ENCODE peak calls at places on chromosomes 6 and 20, in nine cellular contexts. One of them, this sample, is unnamed.

GRCh38 chr6:145400508-145400907 is 334.8 kb downstream of the EPM2A start:
- DNase-seq in HepG2: no peak
- DNase-seq in prostate gland: no peak
- DNase-seq in adrenal gland: no peak
- DNase-seq in gastrocnemius medialis: no peak
- DNase-seq in erythroblast: no peak
- DNase-seq in tibial nerve: no peak
- DNase-seq in breast epithelium: no peak
- DNase-seq in A549: no peak
- DNase-seq in this sample: no peak

GRCh38 chr6:83183082-83183828 is 9.8 kb downstream of the PGM3 start:
- DNase-seq in HepG2: no peak
- DNase-seq in prostate gland: no peak
- DNase-seq in adrenal gland: peak
- DNase-seq in gastrocnemius medialis: no peak
- DNase-seq in erythroblast: no peak
- DNase-seq in tibial nerve: no peak
- DNase-seq in breast epithelium: no peak
- DNase-seq in A549: peak
- DNase-seq in this sample: no peak

GRCh38 chr20:63544958-63545516 is 2.5 kb downstream of the SRMS start:
- DNase-seq in HepG2: no peak
- DNase-seq in prostate gland: no peak
- DNase-seq in adrenal gland: no peak
- DNase-seq in gastrocnemius medialis: no peak
- DNase-seq in erythroblast: no peak
- DNase-seq in tibial nerve: no peak
- DNase-seq in breast epithelium: no peak
- DNase-seq in A549: peak
- DNase-seq in this sample: no peak

GRCh38 chr20:56363491-56363890 is 4.7 kb downstream of the FAM210B start:
- DNase-seq in HepG2: no peak
- DNase-seq in prostate gland: no peak
- DNase-seq in adrenal gland: no peak
- DNase-seq in gastrocnemius medialis: no peak
- DNase-seq in erythroblast: peak
- DNase-seq in tibial nerve: no peak
- DNase-seq in breast epithelium: no peak
- DNase-seq in A549: no peak
- DNase-seq in this sample: no peak

GRCh38 chr6:25028346-25028745 is 92.6 kb upstream of the RIPOR2 start:
- DNase-seq in HepG2: no peak
- DNase-seq in prostate gland: no peak
- DNase-seq in adrenal gland: no peak
- DNase-seq in gastrocnemius medialis: no peak
- DNase-seq in erythroblast: no peak
- DNase-seq in tibial nerve: no peak
- DNase-seq in breast epithelium: no peak
- DNase-seq in A549: no peak
- DNase-seq in this sample: no peak

GRCh38 chr6:42727084-42727601 is 4.7 kb upstream of the PRPH2 start:
- DNase-seq in HepG2: no peak
- DNase-seq in prostate gland: no peak
- DNase-seq in adrenal gland: no peak
- DNase-seq in gastrocnemius medialis: peak
- DNase-seq in erythroblast: peak
- DNase-seq in tibial nerve: peak
- DNase-seq in breast epithelium: no peak
- DNase-seq in A549: no peak
- DNase-seq in this sample: no peak

GRCh38 chr6:18154507-18155272 is at the start of gene TPMT:
- DNase-seq in HepG2: no peak
- DNase-seq in prostate gland: peak
- DNase-seq in adrenal gland: peak
- DNase-seq in gastrocnemius medialis: peak
- DNase-seq in erythroblast: peak
- DNase-seq in tibial nerve: no peak
- DNase-seq in breast epithelium: peak
- DNase-seq in A549: no peak
- DNase-seq in this sample: peak

GRCh38 chr20:36368869-36369268 is 62.7 kb downstream of the DLGAP4 start:
- DNase-seq in HepG2: no peak
- DNase-seq in prostate gland: no peak
- DNase-seq in adrenal gland: no peak
- DNase-seq in gastrocnemius medialis: no peak
- DNase-seq in erythroblast: no peak
- DNase-seq in tibial nerve: no peak
- DNase-seq in breast epithelium: no peak
- DNase-seq in A549: no peak
- DNase-seq in this sample: no peak

GRCh38 chr6:28401172-28401571 is 1.6 kb upstream of the ZSCAN12 start:
- DNase-seq in HepG2: no peak
- DNase-seq in prostate gland: no peak
- DNase-seq in adrenal gland: no peak
- DNase-seq in gastrocnemius medialis: no peak
- DNase-seq in erythroblast: peak
- DNase-seq in tibial nerve: no peak
- DNase-seq in breast epithelium: no peak
- DNase-seq in A549: no peak
- DNase-seq in this sample: no peak

GRCh38 chr6:155158044-155158843 is 105.6 kb upstream of the CLDN20 start:
- DNase-seq in HepG2: no peak
- DNase-seq in prostate gland: no peak
- DNase-seq in adrenal gland: no peak
- DNase-seq in gastrocnemius medialis: no peak
- DNase-seq in erythroblast: no peak
- DNase-seq in tibial nerve: no peak
- DNase-seq in breast epithelium: no peak
- DNase-seq in A549: no peak
- DNase-seq in this sample: no peak

GRCh38 chr6:163985040-163985439 is 570.5 kb downstream of the QKI start:
- DNase-seq in HepG2: no peak
- DNase-seq in prostate gland: no peak
- DNase-seq in adrenal gland: no peak
- DNase-seq in gastrocnemius medialis: no peak
- DNase-seq in erythroblast: no peak
- DNase-seq in tibial nerve: no peak
- DNase-seq in breast epithelium: no peak
- DNase-seq in A549: no peak
- DNase-seq in this sample: no peak

GRCh38 chr20:43727980-43728590 is 1.3 kb upstream of the GTSF1L start:
- DNase-seq in HepG2: peak
- DNase-seq in prostate gland: no peak
- DNase-seq in adrenal gland: no peak
- DNase-seq in gastrocnemius medialis: no peak
- DNase-seq in erythroblast: no peak
- DNase-seq in tibial nerve: no peak
- DNase-seq in breast epithelium: no peak
- DNase-seq in A549: peak
- DNase-seq in this sample: no peak

GRCh38 chr6:12150812-12151432 is 138.8 kb downstream of the HIVEP1 start:
- DNase-seq in HepG2: peak
- DNase-seq in prostate gland: peak
- DNase-seq in adrenal gland: no peak
- DNase-seq in gastrocnemius medialis: no peak
- DNase-seq in erythroblast: peak
- DNase-seq in tibial nerve: no peak
- DNase-seq in breast epithelium: no peak
- DNase-seq in A549: peak
- DNase-seq in this sample: no peak

GRCh38 chr20:22740829-22741228 is 156.5 kb upstream of the FOXA2 start:
- DNase-seq in HepG2: no peak
- DNase-seq in prostate gland: no peak
- DNase-seq in adrenal gland: no peak
- DNase-seq in gastrocnemius medialis: no peak
- DNase-seq in erythroblast: no peak
- DNase-seq in tibial nerve: no peak
- DNase-seq in breast epithelium: no peak
- DNase-seq in A549: no peak
- DNase-seq in this sample: no peak

GRCh38 chr6:14981960-14982359 is 263.9 kb upstream of the JARID2 start:
- DNase-seq in HepG2: no peak
- DNase-seq in prostate gland: no peak
- DNase-seq in adrenal gland: no peak
- DNase-seq in gastrocnemius medialis: no peak
- DNase-seq in erythroblast: no peak
- DNase-seq in tibial nerve: no peak
- DNase-seq in breast epithelium: no peak
- DNase-seq in A549: no peak
- DNase-seq in this sample: no peak

GRCh38 chr6:139135578-139136545 is 982 bp downstream of the HECA start:
- DNase-seq in HepG2: no peak
- DNase-seq in prostate gland: peak
- DNase-seq in adrenal gland: peak
- DNase-seq in gastrocnemius medialis: peak
- DNase-seq in erythroblast: peak
- DNase-seq in tibial nerve: no peak
- DNase-seq in breast epithelium: peak
- DNase-seq in A549: no peak
- DNase-seq in this sample: peak

GRCh38 chr6:29760328-29760727 is 37.1 kb downstream of the HLA-F start:
- DNase-seq in HepG2: no peak
- DNase-seq in prostate gland: no peak
- DNase-seq in adrenal gland: no peak
- DNase-seq in gastrocnemius medialis: no peak
- DNase-seq in erythroblast: no peak
- DNase-seq in tibial nerve: no peak
- DNase-seq in breast epithelium: no peak
- DNase-seq in A549: no peak
- DNase-seq in this sample: no peak
- TF ChIP-seq POLR2A in HepG2: no peak
- TF ChIP-seq POLR2A in prostate gland: no peak
- TF ChIP-seq POLR2A in adrenal gland: no peak
- TF ChIP-seq POLR2A in gastrocnemius medialis: no peak
- TF ChIP-seq POLR2A in erythroblast: no peak
- TF ChIP-seq POLR2A in tibial nerve: no peak
- TF ChIP-seq POLR2A in breast epithelium: no peak
- TF ChIP-seq POLR2A in A549: no peak
- TF ChIP-seq POLR2A in this sample: no peak

GRCh38 chr6:158772172-158772571 is 47.0 kb downstream of the EZR start:
- DNase-seq in HepG2: no peak
- DNase-seq in prostate gland: no peak
- DNase-seq in adrenal gland: no peak
- DNase-seq in gastrocnemius medialis: peak
- DNase-seq in erythroblast: no peak
- DNase-seq in tibial nerve: no peak
- DNase-seq in breast epithelium: no peak
- DNase-seq in A549: no peak
- DNase-seq in this sample: no peak
- TF ChIP-seq POLR2A in HepG2: no peak
- TF ChIP-seq POLR2A in prostate gland: no peak
- TF ChIP-seq POLR2A in adrenal gland: no peak
- TF ChIP-seq POLR2A in gastrocnemius medialis: no peak
- TF ChIP-seq POLR2A in erythroblast: no peak
- TF ChIP-seq POLR2A in tibial nerve: no peak
- TF ChIP-seq POLR2A in breast epithelium: no peak
- TF ChIP-seq POLR2A in A549: no peak
- TF ChIP-seq POLR2A in this sample: no peak

DNA sequence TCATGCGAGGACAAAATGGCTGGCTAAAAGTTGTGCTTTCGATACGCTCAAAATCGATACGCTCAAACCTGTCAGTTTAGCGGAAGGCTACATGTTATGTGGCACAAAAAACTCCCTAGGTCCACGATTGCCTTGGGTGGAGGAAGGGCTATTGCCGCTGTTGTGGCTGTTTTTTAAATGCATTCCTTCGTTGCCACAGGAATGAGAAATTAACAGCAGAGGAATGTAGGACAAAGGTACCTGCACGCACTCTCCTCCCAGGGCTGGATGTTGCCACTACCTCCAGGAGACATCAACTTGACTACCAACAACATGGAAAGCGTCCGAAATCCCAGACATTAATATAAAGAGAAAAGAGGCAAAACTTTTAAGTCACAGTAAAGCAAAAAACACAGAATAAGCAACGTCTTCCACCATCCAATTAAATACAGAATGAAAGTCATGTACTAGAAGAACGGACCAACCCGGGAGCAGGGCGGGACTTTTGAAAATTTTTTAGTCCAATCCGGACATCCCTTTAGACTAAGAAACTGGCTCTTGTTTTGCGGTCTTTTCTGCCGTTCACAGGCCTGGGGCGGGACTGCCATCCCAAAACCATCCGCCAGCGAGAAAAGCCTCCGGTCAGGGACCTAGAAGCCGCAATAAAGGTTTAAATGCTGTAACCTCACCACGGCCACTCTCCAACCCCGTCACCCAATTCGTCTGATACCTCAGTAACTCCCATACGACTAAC is 32.1 kb upstream of the HFE start:
- DNase-seq in HepG2: peak
- DNase-seq in prostate gland: peak
- DNase-seq in adrenal gland: peak
- DNase-seq in gastrocnemius medialis: peak
- DNase-seq in erythroblast: peak
- DNase-seq in tibial nerve: peak
- DNase-seq in breast epithelium: peak
- DNase-seq in A549: peak
- DNase-seq in this sample: peak
- TF ChIP-seq POLR2A in HepG2: peak
- TF ChIP-seq POLR2A in prostate gland: peak
- TF ChIP-seq POLR2A in adrenal gland: peak
- TF ChIP-seq POLR2A in gastrocnemius medialis: peak
- TF ChIP-seq POLR2A in erythroblast: peak
- TF ChIP-seq POLR2A in tibial nerve: peak
- TF ChIP-seq POLR2A in breast epithelium: peak
- TF ChIP-seq POLR2A in A549: peak
- TF ChIP-seq POLR2A in this sample: no peak

GRCh38 chr20:50191065-50191565 is 485 bp downstream of the CEBPB start:
- DNase-seq in HepG2: no peak
- DNase-seq in prostate gland: peak
- DNase-seq in adrenal gland: peak
- DNase-seq in gastrocnemius medialis: peak
- DNase-seq in erythroblast: peak
- DNase-seq in tibial nerve: peak
- DNase-seq in breast epithelium: no peak
- DNase-seq in A549: no peak
- DNase-seq in this sample: peak

GRCh38 chr20:50192364-50193168 is 1.9 kb downstream of the CEBPB start:
- DNase-seq in HepG2: peak
- DNase-seq in prostate gland: peak
- DNase-seq in adrenal gland: peak
- DNase-seq in gastrocnemius medialis: peak
- DNase-seq in erythroblast: peak
- DNase-seq in tibial nerve: peak
- DNase-seq in breast epithelium: peak
- DNase-seq in A549: peak
- DNase-seq in this sample: peak

GRCh38 chr20:50190251-50191064 is at the start of gene CEBPB:
- DNase-seq in HepG2: peak
- DNase-seq in prostate gland: peak
- DNase-seq in adrenal gland: peak
- DNase-seq in gastrocnemius medialis: peak
- DNase-seq in erythroblast: peak
- DNase-seq in tibial nerve: peak
- DNase-seq in breast epithelium: peak
- DNase-seq in A549: peak
- DNase-seq in this sample: peak

GRCh38 chr20:50193169-50193850 is 2.7 kb downstream of the CEBPB start:
- DNase-seq in HepG2: no peak
- DNase-seq in prostate gland: no peak
- DNase-seq in adrenal gland: peak
- DNase-seq in gastrocnemius medialis: peak
- DNase-seq in erythroblast: peak
- DNase-seq in tibial nerve: peak
- DNase-seq in breast epithelium: no peak
- DNase-seq in A549: no peak
- DNase-seq in this sample: no peak

GRCh38 chr20:50191566-50192363 is 1.1 kb downstream of the CEBPB start:
- DNase-seq in HepG2: peak
- DNase-seq in prostate gland: peak
- DNase-seq in adrenal gland: peak
- DNase-seq in gastrocnemius medialis: peak
- DNase-seq in erythroblast: peak
- DNase-seq in tibial nerve: no peak
- DNase-seq in breast epithelium: peak
- DNase-seq in A549: peak
- DNase-seq in this sample: no peak
- TF ChIP-seq POLR2A in HepG2: no peak
- TF ChIP-seq POLR2A in prostate gland: no peak
- TF ChIP-seq POLR2A in adrenal gland: peak
- TF ChIP-seq POLR2A in gastrocnemius medialis: no peak
- TF ChIP-seq POLR2A in erythroblast: peak
- TF ChIP-seq POLR2A in tibial nerve: peak
- TF ChIP-seq POLR2A in breast epithelium: no peak
- TF ChIP-seq POLR2A in A549: peak
- TF ChIP-seq POLR2A in this sample: no peak

This sample was measured in lower leg skin.